ENCODE peak calls at places on chromosomes 12 and 14, in four cellular contexts. One of them, this sample, is unnamed.

GRCh38 chr14:50666772-50667490 is 1.2 kb downstream of the SAV1 start:
- DNase-seq in H7: peak
- DNase-seq in left cardiac atrium: peak
- DNase-seq in fibroblast of pulmonary artery: peak
- DNase-seq in this sample: no peak

GRCh38 chr12:92297405-92297804 is 151.8 kb upstream of the BTG1 start:
- DNase-seq in fibroblast of pulmonary artery: no peak
- DNase-seq in H7: no peak
- DNase-seq in left cardiac atrium: no peak
- DNase-seq in this sample: no peak

GRCh38 chr14:19800282-19801117 is 3.1 kb upstream of the OR4N2 start:
- DNase-seq in left cardiac atrium: no peak
- DNase-seq in H7: no peak
- DNase-seq in fibroblast of pulmonary artery: no peak
- DNase-seq in this sample: no peak

GRCh38 chr14:37232907-37233481 is 35.3 kb downstream of the MIPOL1 start:
- DNase-seq in H7: peak
- DNase-seq in fibroblast of pulmonary artery: peak
- DNase-seq in left cardiac atrium: no peak
- DNase-seq in this sample: peak

GRCh38 chr12:89756638-89757321 is 48.1 kb upstream of the ATP2B1 start:
- DNase-seq in H7: no peak
- DNase-seq in left cardiac atrium: no peak
- DNase-seq in fibroblast of pulmonary artery: peak
- DNase-seq in this sample: peak

GRCh38 chr12:57739387-57739786 is 845 bp upstream of the AGAP2 start:
- DNase-seq in left cardiac atrium: no peak
- DNase-seq in H7: no peak
- DNase-seq in fibroblast of pulmonary artery: no peak
- DNase-seq in this sample: no peak

GRCh38 chr12:31346211-31346610 is 20.3 kb upstream of the SINHCAF start:
- DNase-seq in H7: no peak
- DNase-seq in left cardiac atrium: no peak
- DNase-seq in fibroblast of pulmonary artery: no peak
- DNase-seq in this sample: no peak

GRCh38 chr12:57754411-57755193 is at the start of gene MARCHF9:
- DNase-seq in H7: peak
- DNase-seq in fibroblast of pulmonary artery: no peak
- DNase-seq in left cardiac atrium: peak
- DNase-seq in this sample: no peak

GRCh38 chr12:99271071-99271470 is 376.5 kb upstream of the GARIN6 start:
- DNase-seq in H7: no peak
- DNase-seq in left cardiac atrium: no peak
- DNase-seq in fibroblast of pulmonary artery: no peak
- DNase-seq in this sample: no peak

GRCh38 chr12:83323866-83324265 is 637.2 kb downstream of the TMTC2 start:
- DNase-seq in left cardiac atrium: no peak
- DNase-seq in H7: no peak
- DNase-seq in fibroblast of pulmonary artery: no peak
- DNase-seq in this sample: no peak

GRCh38 chr12:34295366-34296142 is 273.3 kb downstream of the ALG10 start:
- DNase-seq in fibroblast of pulmonary artery: no peak
- DNase-seq in left cardiac atrium: peak
- DNase-seq in H7: no peak
- DNase-seq in this sample: no peak

GRCh38 chr12:58860050-58860787 is 60.1 kb downstream of the LRIG3 start:
- DNase-seq in fibroblast of pulmonary artery: no peak
- DNase-seq in left cardiac atrium: no peak
- DNase-seq in H7: no peak
- DNase-seq in this sample: no peak

GRCh38 chr12:110253176-110253575 is 27.9 kb upstream of the ATP2A2 start:
- DNase-seq in left cardiac atrium: peak
- DNase-seq in fibroblast of pulmonary artery: peak
- DNase-seq in H7: no peak
- DNase-seq in this sample: no peak

GRCh38 chr14:54486685-54487084 is 2.1 kb downstream of the GMFB start:
- DNase-seq in left cardiac atrium: no peak
- DNase-seq in H7: peak
- DNase-seq in fibroblast of pulmonary artery: no peak
- DNase-seq in this sample: no peak

GRCh38 chr12:75606146-75606545 is 94.7 kb upstream of the KRR1 start:
- DNase-seq in H7: no peak
- DNase-seq in fibroblast of pulmonary artery: peak
- DNase-seq in left cardiac atrium: no peak
- DNase-seq in this sample: no peak

GRCh38 chr12:72297666-72298065 is 25.5 kb downstream of the TRHDE start:
- DNase-seq in left cardiac atrium: no peak
- DNase-seq in H7: no peak
- DNase-seq in fibroblast of pulmonary artery: no peak
- DNase-seq in this sample: no peak

GRCh38 chr12:132608231-132609171 is 1.9 kb downstream of the LRCOL1 start:
- DNase-seq in H7: no peak
- DNase-seq in fibroblast of pulmonary artery: no peak
- DNase-seq in left cardiac atrium: no peak
- DNase-seq in this sample: no peak

GRCh38 chr12:92557422-92557724 is 145.4 kb upstream of the PLEKHG7 start:
- DNase-seq in left cardiac atrium: no peak
- DNase-seq in H7: no peak
- DNase-seq in fibroblast of pulmonary artery: no peak
- DNase-seq in this sample: no peak

GRCh38 chr14:63677891-63678379 is 36.3 kb upstream of the WDR89 start:
- DNase-seq in left cardiac atrium: no peak
- DNase-seq in fibroblast of pulmonary artery: peak
- DNase-seq in H7: no peak
- DNase-seq in this sample: no peak

GRCh38 chr14:47278233-47278842 is 397.1 kb downstream of the MDGA2 start:
- DNase-seq in fibroblast of pulmonary artery: peak
- DNase-seq in H7: peak
- DNase-seq in left cardiac atrium: peak
- DNase-seq in this sample: peak

GRCh38 chr14:61699092-61699491 is 3.8 kb downstream of the HIF1A start:
- DNase-seq in left cardiac atrium: no peak
- DNase-seq in H7: no peak
- DNase-seq in fibroblast of pulmonary artery: peak
- DNase-seq in this sample: no peak

GRCh38 chr14:90681889-90682429 is 134.3 kb downstream of the TTC7B start:
- DNase-seq in H7: no peak
- DNase-seq in fibroblast of pulmonary artery: no peak
- DNase-seq in left cardiac atrium: no peak
- DNase-seq in this sample: no peak

GRCh38 chr12:5260591-5261086 is 171.3 kb upstream of the NTF3 start:
- DNase-seq in H7: no peak
- DNase-seq in left cardiac atrium: no peak
- DNase-seq in fibroblast of pulmonary artery: no peak
- DNase-seq in this sample: no peak

GRCh38 chr14:71620401-71620800 is 311.8 kb upstream of the RGS6 start:
- DNase-seq in fibroblast of pulmonary artery: peak
- DNase-seq in H7: no peak
- DNase-seq in left cardiac atrium: no peak
- DNase-seq in this sample: no peak

GRCh38 chr12:87117516-87117915 is 861.3 kb upstream of the MGAT4C start:
- DNase-seq in left cardiac atrium: no peak
- DNase-seq in fibroblast of pulmonary artery: no peak
- DNase-seq in H7: no peak
- DNase-seq in this sample: no peak

GRCh38 chr12:45938566-45938965 is 51.8 kb downstream of the SCAF11 start:
- DNase-seq in H7: no peak
- DNase-seq in fibroblast of pulmonary artery: no peak
- DNase-seq in left cardiac atrium: no peak
- DNase-seq in this sample: no peak

GRCh38 chr14:69268763-69269162 is 8.8 kb downstream of the GALNT16 start:
- DNase-seq in H7: no peak
- DNase-seq in left cardiac atrium: no peak
- DNase-seq in fibroblast of pulmonary artery: peak
- DNase-seq in this sample: no peak

This sample was measured in smooth muscle cell of the brain vasculature.